ENCODE peak calls at places on chromosomes 16 and 17, in five cellular contexts. U is heart right ventricle, N is PC-9, G is colonic mucosa, W is adrenal gland. L is an unnamed sample.

GRCh38 chr17:75530837-75531723 is 5.6 kb downstream of the LLGL2 start:
- DNase-seq in G (no peak), U (no peak), W (no peak), N (peak; percentile 23), L (no peak)

GRCh38 chr17:27357236-27357635 is 63.3 kb downstream of the WSB1 start:
- DNase-seq in G (no peak), U (no peak), N (no peak), W (no peak), L (no peak)

GRCh38 chr16:67082891-67083290 is 26.9 kb upstream of the PHAF1 start:
- DNase-seq in G (no peak), N (no peak), U (no peak), W (no peak), L (no peak)

GRCh38 chr17:70238228-70238627 is 68.9 kb downstream of the KCNJ2 start:
- DNase-seq in N (no peak), W (no peak), G (no peak), U (no peak), L (no peak)

GRCh38 chr17:40355804-40356758 is 8.5 kb downstream of the GJD3 start:
- DNase-seq in N (no peak), G (no peak), W (no peak), U (no peak), L (no peak)

GRCh38 chr16:56971768-56972043 is 10.0 kb downstream of the CETP start:
- DNase-seq in W (no peak), G (no peak), U (no peak), N (no peak), L (no peak)

GRCh38 chr17:10171057-10171456 is 27.3 kb downstream of the GAS7 start:
- DNase-seq in U (no peak), W (no peak), G (no peak), N (no peak), L (no peak)

GRCh38 chr17:77437017-77437416 is 296.2 kb downstream of the SEC14L1 start:
- DNase-seq in U (peak; percentile 74), W (peak; percentile 52), G (peak; percentile 51), N (no peak), L (no peak)

GRCh38 chr16:16828913-16829398 is 450.0 kb downstream of the NPIPA7 start:
- DNase-seq in N (no peak), W (no peak), G (no peak), U (no peak), L (no peak)

GRCh38 chr17:7854851-7855642 is at the start of gene TMEM88:
- DNase-seq in U (peak; percentile 53), W (no peak), N (no peak), G (peak; percentile 25), L (peak; percentile 65)

GRCh38 chr17:7191571-7192270 is 12.6 kb upstream of the ASGR1 start:
- DNase-seq in G (peak; percentile 47), U (peak; percentile 63), N (no peak), W (peak; percentile 49), L (no peak)

GRCh38 chr17:57236686-57237299 is 19.5 kb upstream of the MSI2 start:
- DNase-seq in N (no peak), W (no peak), U (no peak), G (no peak), L (no peak)

GRCh38 chr16:65667013-65667578 is 545.2 kb upstream of the CDH11 start:
- DNase-seq in W (no peak), N (no peak), U (no peak), G (no peak), L (no peak)

GRCh38 chr16:70250748-70251650 is 741 bp downstream of the EXOSC6 start:
- DNase-seq in N (peak; percentile 53), G (peak; percentile 52), U (no peak), W (peak; percentile 75), L (peak; percentile 77)

GRCh38 chr17:75511610-75512575 is 3.4 kb downstream of the CASKIN2 start:
- DNase-seq in U (peak; percentile 71), W (peak; percentile 70), N (peak; percentile 74), G (no peak), L (peak; percentile 85)

GRCh38 chr16:57061084-57061905 is 31.1 kb upstream of the CPNE2 start:
- DNase-seq in N (peak; percentile 84), U (peak; percentile 74), W (peak; percentile 67), G (no peak), L (peak; percentile 89)

GRCh38 chr16:82603784-82604411 is 22.9 kb upstream of the CDH13 start:
- DNase-seq in G (peak; percentile 29), U (peak; percentile 58), W (peak; percentile 24), N (no peak), L (no peak)
- TF ChIP-seq CTCF in G (peak; percentile 54), U (peak; percentile 83), W (peak; percentile 43), N (no peak), L (peak; percentile 53)

GRCh38 chr17:52895272-52895671 is 736.8 kb upstream of the CA10 start:
- DNase-seq in W (no peak), G (no peak), N (no peak), U (no peak), L (no peak)
- H3K9me3 ChIP-seq in W (no peaks in the 10 kb centered on the region), G (no peaks in the 10 kb centered on the region), N (no peaks in the 10 kb centered on the region), U (no peaks in the 10 kb centered on the region), L (no peaks in the 10 kb centered on the region)

GRCh38 chr17:50633683-50634082 is 998 bp upstream of the ABCC3 start:
- DNase-seq in G (no peak), W (no peak), U (no peak), N (no peak), L (no peak)

GRCh38 chr17:50631195-50631907 is 3.3 kb upstream of the ABCC3 start:
- DNase-seq in W (no peak), G (no peak), U (no peak), N (no peak), L (no peak)

GRCh38 chr17:50634123-50634914 is at the start of gene ABCC3:
- DNase-seq in N (peak; percentile 64), W (peak; percentile 86), U (no peak), G (peak; percentile 86), L (peak; percentile 89)

GRCh38 chr17:50631908-50632571 is 2.6 kb upstream of the ABCC3 start:
- DNase-seq in N (no peak), U (no peak), W (no peak), G (no peak), L (no peak)

DNA sequence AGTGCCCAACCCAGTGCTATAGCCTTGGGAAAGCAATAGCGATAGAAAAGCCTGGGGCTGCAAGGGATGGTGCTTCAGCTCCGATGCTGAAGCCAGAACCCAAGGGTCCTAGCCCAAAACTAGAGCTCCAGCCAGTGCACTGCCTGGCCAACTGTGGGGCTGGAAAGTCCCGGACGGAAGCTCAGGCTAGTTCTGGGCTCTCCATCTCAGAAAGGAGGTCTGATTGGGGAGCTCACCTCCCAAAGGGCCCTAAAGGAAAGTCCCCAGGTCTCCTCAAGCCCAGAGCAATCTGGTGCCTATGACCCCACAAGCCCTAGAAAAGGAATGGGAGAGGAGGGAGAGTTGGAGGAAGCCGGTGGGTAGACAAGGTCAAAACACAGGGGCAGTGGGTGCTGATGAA is 2.0 kb upstream of the ABCC3 start:
- DNase-seq in W (no peak), G (no peak), U (no peak), N (no peak), L (no peak)
- H3K4me1 ChIP-seq in W (peaks cover 27% of the 10 kb centered on the region), G (peaks cover 21% of the 10 kb centered on the region), U (no peaks in the 10 kb centered on the region), N (peaks cover 81% of the 10 kb centered on the region), L (peaks cover 15% of the 10 kb centered on the region)

GRCh38 chr16:22206847-22207714 is 1.0 kb downstream of the EEF2K start:
- DNase-seq in N (peak; percentile 53), G (peak; percentile 82), U (peak; percentile 89), W (peak; percentile 92), L (peak; percentile 91)
- TF ChIP-seq CTCF in N (no peak), G (no peak), U (no peak), W (no peak), L (no peak)

GRCh38 chr16:64434526-64435069 is 687.3 kb downstream of the CDH11 start:
- DNase-seq in W (no peak), N (no peak), U (no peak), G (no peak), L (no peak)
- H3K9me3 ChIP-seq in W (no peaks in the 10 kb centered on the region), N (no peaks in the 10 kb centered on the region), U (no peaks in the 10 kb centered on the region), G (no peaks in the 10 kb centered on the region), L (peaks cover 4% of the 10 kb centered on the region)